ENCODE peak calls at places on chromosomes 13 and 19, in five cellular contexts. H, F, Y, Q and W are unnamed samples.

GRCh38 chr13:45195421-45195820 is 5.4 kb downstream of the KCTD4 start:
- DNase-seq in H (no peak), F (no peak), Y (no peak), Q (no peak), W (no peak)

GRCh38 chr19:42563352-42564210 is 31.1 kb downstream of the CEACAM8 start:
- DNase-seq in H (no peak), F (peak), Y (no peak), Q (no peak), W (no peak)

GRCh38 chr19:33472696-33473624 is 48.6 kb downstream of the PEPD start:
- DNase-seq in H (no peak), F (no peak), Y (no peak), Q (no peak), W (no peak)

GRCh38 chr13:73870970-73871935 is 263.0 kb downstream of the KLF12 start:
- DNase-seq in H (peak), F (no peak), Y (no peak), Q (no peak), W (no peak)

GRCh38 chr13:110824901-110825300 is 90.0 kb downstream of the ANKRD10 start:
- DNase-seq in H (no peak), F (no peak), Y (no peak), Q (no peak), W (no peak)

GRCh38 chr19:56091751-56092546 is 29.1 kb downstream of the ZNF787 start:
- DNase-seq in H (no peak), F (no peak), Y (no peak), Q (no peak), W (no peak)

GRCh38 chr13:112561478-112561877 is 26.5 kb downstream of the TUBGCP3 start:
- DNase-seq in H (no peak), F (no peak), Y (no peak), Q (no peak), W (no peak)

GRCh38 chr19:40567750-40568494 is 8.8 kb upstream of the SHKBP1 start:
- DNase-seq in H (no peak), F (no peak), Y (no peak), Q (no peak), W (no peak)

GRCh38 chr19:49409441-49410029 is 13.7 kb downstream of the PTH2 start:
- DNase-seq in H (no peak), F (no peak), Y (no peak), Q (no peak), W (no peak)

GRCh38 chr13:74557870-74558269 is 423.7 kb upstream of the KLF12 start:
- DNase-seq in H (no peak), F (no peak), Y (no peak), Q (no peak), W (no peak)

GRCh38 chr13:46235259-46235658 is 23.5 kb downstream of the LRRC63 start:
- DNase-seq in H (no peak), F (no peak), Y (no peak), Q (no peak), W (no peak)

GRCh38 chr19:19649580-19649995 is 6.1 kb upstream of the GMIP start:
- DNase-seq in H (no peak), F (no peak), Y (no peak), Q (no peak), W (no peak)

GRCh38 chr13:81539643-81540150 is 1198.8 kb upstream of the SPRY2 start:
- DNase-seq in H (no peak), F (no peak), Y (no peak), Q (no peak), W (no peak)

GRCh38 chr19:13764821-13765394 is 586 bp downstream of the MRI1 start:
- DNase-seq in H (no peak), F (no peak), Y (no peak), Q (peak), W (no peak)

GRCh38 chr19:6263306-6264076 is 16.3 kb downstream of the MLLT1 start:
- DNase-seq in H (no peak), F (no peak), Y (no peak), Q (no peak), W (no peak)

GRCh38 chr13:50485979-50486935 is 357.2 kb downstream of the DLEU7 start:
- DNase-seq in H (no peak), F (no peak), Y (no peak), Q (no peak), W (no peak)

GRCh38 chr13:110799246-110800236 is 86.0 kb downstream of the ING1 start:
- DNase-seq in H (no peak), F (peak), Y (no peak), Q (peak), W (no peak)

GRCh38 chr19:2291185-2291751 is 9.3 kb upstream of the PEAK3 start:
- DNase-seq in H (no peak), F (no peak), Y (no peak), Q (no peak), W (no peak)

GRCh38 chr13:20738616-20739015 is 35.1 kb downstream of the IL17D start:
- DNase-seq in H (no peak), F (no peak), Y (no peak), Q (no peak), W (no peak)

GRCh38 chr19:1267441-1268391 is 1.4 kb upstream of the CIRBP start:
- DNase-seq in H (no peak), F (no peak), Y (peak), Q (no peak), W (peak)

GRCh38 chr13:99657848-99658265 is 156.6 kb downstream of the TM9SF2 start:
- DNase-seq in H (no peak), F (peak), Y (no peak), Q (peak), W (no peak)

GRCh38 chr19:32611161-32611560 is 30.2 kb downstream of the PDCD5 start:
- DNase-seq in H (no peak), F (no peak), Y (no peak), Q (no peak), W (no peak)

GRCh38 chr13:40109324-40109958 is 454.0 kb downstream of the COG6 start:
- DNase-seq in H (no peak), F (no peak), Y (no peak), Q (no peak), W (no peak)